ENCODE peak calls at places on chromosome 11, in five cellular contexts. One of them, this sample, is unnamed.

GRCh38 chr11:43243901-43244300 is 67.9 kb upstream of the API5 start:
- DNase-seq in breast epithelium: no peak
- DNase-seq in adrenal gland: no peak
- DNase-seq in NAMALWA: no peak
- DNase-seq in amniotic stem cell: no peak
- DNase-seq in this sample: no peak

GRCh38 chr11:60918251-60918940 is 4.4 kb downstream of the TMEM109 start:
- DNase-seq in breast epithelium: no peak
- DNase-seq in adrenal gland: peak; percentile 48
- DNase-seq in NAMALWA: no peak
- DNase-seq in amniotic stem cell: no peak
- DNase-seq in this sample: no peak

GRCh38 chr11:64436025-64436424 is 77.1 kb downstream of the RPS6KA4 start:
- DNase-seq in breast epithelium: no peak
- DNase-seq in adrenal gland: no peak
- DNase-seq in NAMALWA: no peak
- DNase-seq in amniotic stem cell: no peak
- DNase-seq in this sample: no peak

GRCh38 chr11:70334351-70334995 is 63.9 kb upstream of the CTTN start:
- DNase-seq in breast epithelium: no peak
- DNase-seq in adrenal gland: no peak
- DNase-seq in NAMALWA: no peak
- DNase-seq in amniotic stem cell: no peak
- DNase-seq in this sample: no peak

GRCh38 chr11:66080055-66080817 is 10.2 kb downstream of the PACS1 start:
- DNase-seq in breast epithelium: no peak
- DNase-seq in adrenal gland: peak; percentile 81
- DNase-seq in NAMALWA: peak; percentile 26
- DNase-seq in amniotic stem cell: peak; percentile 62
- DNase-seq in this sample: peak; percentile 29

GRCh38 chr11:123211134-123211879 is 16.3 kb upstream of the CLMP start:
- DNase-seq in breast epithelium: no peak
- DNase-seq in adrenal gland: no peak
- DNase-seq in NAMALWA: no peak
- DNase-seq in amniotic stem cell: no peak
- DNase-seq in this sample: no peak

GRCh38 chr11:68950268-68950667 is 30.5 kb downstream of the MRGPRD start:
- DNase-seq in breast epithelium: no peak
- DNase-seq in adrenal gland: no peak
- DNase-seq in NAMALWA: peak; percentile 58
- DNase-seq in amniotic stem cell: no peak
- DNase-seq in this sample: no peak

GRCh38 chr11:119422505-119423416 is at the start of gene THY1:
- DNase-seq in breast epithelium: no peak
- DNase-seq in adrenal gland: no peak
- DNase-seq in NAMALWA: no peak
- DNase-seq in amniotic stem cell: peak; percentile 56
- DNase-seq in this sample: peak; percentile 48

GRCh38 chr11:111334495-111335123 is 36.3 kb downstream of the POU2AF3 start:
- DNase-seq in breast epithelium: no peak
- DNase-seq in adrenal gland: no peak
- DNase-seq in NAMALWA: no peak
- DNase-seq in amniotic stem cell: no peak
- DNase-seq in this sample: no peak

GRCh38 chr11:19743622-19744021 is 31.0 kb downstream of the NAV2 start:
- DNase-seq in breast epithelium: no peak
- DNase-seq in adrenal gland: no peak
- DNase-seq in NAMALWA: no peak
- DNase-seq in amniotic stem cell: no peak
- DNase-seq in this sample: no peak

GRCh38 chr11:2675540-2675939 is 24.3 kb downstream of the KCNQ1OT1 start:
- DNase-seq in breast epithelium: no peak
- DNase-seq in adrenal gland: no peak
- DNase-seq in NAMALWA: no peak
- DNase-seq in amniotic stem cell: no peak
- DNase-seq in this sample: no peak

GRCh38 chr11:116927163-116927772 is 89.8 kb upstream of the APOA1 start:
- DNase-seq in breast epithelium: no peak
- DNase-seq in adrenal gland: no peak
- DNase-seq in NAMALWA: peak; percentile 92
- DNase-seq in amniotic stem cell: no peak
- DNase-seq in this sample: no peak

GRCh38 chr11:123543796-123544195 is 110.6 kb downstream of the SCN3B start:
- DNase-seq in breast epithelium: no peak
- DNase-seq in adrenal gland: peak; percentile 71
- DNase-seq in NAMALWA: no peak
- DNase-seq in amniotic stem cell: peak; percentile 52
- DNase-seq in this sample: peak; percentile 30

GRCh38 chr11:23257088-23257487 is 396.8 kb upstream of the CCDC179 start:
- DNase-seq in breast epithelium: no peak
- DNase-seq in adrenal gland: no peak
- DNase-seq in NAMALWA: no peak
- DNase-seq in amniotic stem cell: no peak
- DNase-seq in this sample: no peak

GRCh38 chr11:2794947-2795346 is 90.6 kb downstream of the CDKN1C start:
- DNase-seq in breast epithelium: no peak
- DNase-seq in adrenal gland: peak; percentile 0
- DNase-seq in NAMALWA: no peak
- DNase-seq in amniotic stem cell: no peak
- DNase-seq in this sample: peak; percentile 0

GRCh38 chr11:124762077-124762623 is at the start of gene ESAM:
- DNase-seq in breast epithelium: no peak
- DNase-seq in adrenal gland: no peak
- DNase-seq in NAMALWA: peak; percentile 73
- DNase-seq in amniotic stem cell: no peak
- DNase-seq in this sample: peak; percentile 86

This sample was measured in thyroid gland.